ENCODE peak calls at places on chromosome 12, in six cellular contexts. W is SHP77, H is H54, P is NCI-H1417, S is mesenchymal stem cell, Y is NCI-H1436. A is an unnamed sample.

GRCh38 chr12:65156366-65156831 is 13.0 kb upstream of the LEMD3 start:
- DNase-seq in S (no peak), H (no peak), Y (no peak), W (no peak), P (no peak), A (no peak)

GRCh38 chr12:131673519-131674265 is 37.2 kb upstream of the SFSWAP start:
- DNase-seq in W (peak; percentile 8), P (no peak), H (no peak), Y (no peak), S (no peak), A (no peak)

GRCh38 chr12:108633081-108633533 is 587 bp downstream of the SELPLG start:
- DNase-seq in P (no peak), S (no peak), Y (no peak), W (no peak), H (no peak), A (no peak)

GRCh38 chr12:52838871-52839446 is 4.8 kb upstream of the KRT79 start:
- DNase-seq in P (peak; percentile 30), H (no peak), W (no peak), S (no peak), Y (no peak), A (no peak)

GRCh38 chr12:48678561-48679185 is 3.4 kb downstream of the KANSL2 start:
- DNase-seq in S (no peak), Y (no peak), H (no peak), W (no peak), P (no peak), A (no peak)

GRCh38 chr12:48092606-48093005 is 13.3 kb downstream of the SENP1 start:
- DNase-seq in W (no peak), Y (no peak), S (no peak), P (no peak), H (no peak), A (no peak)

GRCh38 chr12:87784350-87784749 is 244.9 kb downstream of the C12orf50 start:
- DNase-seq in S (no peak), Y (peak; percentile 26), H (no peak), P (no peak), W (no peak), A (no peak)

GRCh38 chr12:125287155-125287847 is 222.1 kb downstream of the AACS start:
- DNase-seq in S (no peak), P (no peak), H (no peak), Y (no peak), W (no peak), A (no peak)

GRCh38 chr12:89797436-89797835 is 88.8 kb upstream of the ATP2B1 start:
- DNase-seq in H (no peak), W (no peak), Y (no peak), S (no peak), P (no peak), A (no peak)

GRCh38 chr12:4169959-4170358 is 103.6 kb upstream of the CCND2 start:
- DNase-seq in W (no peak), S (no peak), H (no peak), Y (no peak), P (no peak), A (no peak)

GRCh38 chr12:81617915-81618314 is 141.2 kb downstream of the PPFIA2 start:
- DNase-seq in W (peak; percentile 67), S (no peak), H (no peak), Y (no peak), P (peak; percentile 27), A (no peak)

GRCh38 chr12:54661048-54661447 is 12.9 kb upstream of the DCD start:
- DNase-seq in Y (no peak), H (no peak), P (no peak), W (no peak), S (no peak), A (no peak)

GRCh38 chr12:106078358-106079025 is 60.3 kb downstream of the NUAK1 start:
- DNase-seq in H (peak; percentile 74), Y (no peak), P (no peak), W (no peak), S (peak; percentile 63), A (no peak)

A was measured in NCI-H187.